ENCODE peak calls at places on chromosomes 7 and 10, in six cellular contexts. One of them, this sample, is unnamed.
A peak's percentile ranks its signal among the peaks of the same experiment; 100 is the strongest.

GRCh38 chr10:59830601-59831259 is 75.6 kb downstream of the CCDC6 start:
- DNase-seq in pancreas: no peak
- DNase-seq in lower leg skin: no peak
- DNase-seq in adrenal gland: peak; percentile 58
- DNase-seq in HL-60: peak; percentile 12
- DNase-seq in dorsolateral prefrontal cortex: peak; percentile 53
- DNase-seq in this sample: peak; percentile 63

GRCh38 chr7:91463330-91463729 is 199.1 kb downstream of the FZD1 start:
- DNase-seq in pancreas: no peak
- DNase-seq in lower leg skin: no peak
- DNase-seq in adrenal gland: no peak
- DNase-seq in HL-60: no peak
- DNase-seq in dorsolateral prefrontal cortex: no peak
- DNase-seq in this sample: no peak

GRCh38 chr10:114239117-114239993 is at the start of gene VWA2:
- DNase-seq in pancreas: peak; percentile 68
- DNase-seq in lower leg skin: no peak
- DNase-seq in adrenal gland: no peak
- DNase-seq in HL-60: no peak
- DNase-seq in dorsolateral prefrontal cortex: no peak
- DNase-seq in this sample: peak; percentile 36

GRCh38 chr10:70331486-70332268 is 47.9 kb upstream of the NPFFR1 start:
- DNase-seq in pancreas: peak; percentile 52
- DNase-seq in lower leg skin: peak; percentile 65
- DNase-seq in adrenal gland: peak; percentile 89
- DNase-seq in HL-60: peak; percentile 96
- DNase-seq in dorsolateral prefrontal cortex: peak; percentile 38
- DNase-seq in this sample: no peak

GRCh38 chr7:64870656-64871055 is 32.4 kb upstream of the ZNF273 start:
- DNase-seq in pancreas: no peak
- DNase-seq in lower leg skin: no peak
- DNase-seq in adrenal gland: no peak
- DNase-seq in HL-60: no peak
- DNase-seq in dorsolateral prefrontal cortex: no peak
- DNase-seq in this sample: no peak

GRCh38 chr10:99358101-99358500 is 28.9 kb downstream of the CNNM1 start:
- DNase-seq in pancreas: no peak
- DNase-seq in lower leg skin: no peak
- DNase-seq in adrenal gland: no peak
- DNase-seq in HL-60: no peak
- DNase-seq in dorsolateral prefrontal cortex: no peak
- DNase-seq in this sample: no peak

GRCh38 chr7:20290505-20291111 is 40.1 kb upstream of the ITGB8 start:
- DNase-seq in pancreas: no peak
- DNase-seq in lower leg skin: no peak
- DNase-seq in adrenal gland: no peak
- DNase-seq in HL-60: no peak
- DNase-seq in dorsolateral prefrontal cortex: no peak
- DNase-seq in this sample: no peak

GRCh38 chr10:51894752-51895151 is 195.4 kb upstream of the CSTF2T start:
- DNase-seq in pancreas: no peak
- DNase-seq in lower leg skin: no peak
- DNase-seq in adrenal gland: no peak
- DNase-seq in HL-60: no peak
- DNase-seq in dorsolateral prefrontal cortex: no peak
- DNase-seq in this sample: no peak

GRCh38 chr7:73423519-73424485 is 9.8 kb upstream of the FZD9 start:
- DNase-seq in pancreas: no peak
- DNase-seq in lower leg skin: no peak
- DNase-seq in adrenal gland: no peak
- DNase-seq in HL-60: no peak
- DNase-seq in dorsolateral prefrontal cortex: no peak
- DNase-seq in this sample: no peak

GRCh38 chr10:108801775-108802516 is 1121.4 kb downstream of the XPNPEP1 start:
- DNase-seq in pancreas: no peak
- DNase-seq in lower leg skin: no peak
- DNase-seq in adrenal gland: no peak
- DNase-seq in HL-60: no peak
- DNase-seq in dorsolateral prefrontal cortex: no peak
- DNase-seq in this sample: no peak

GRCh38 chr7:115533785-115534184 is 496.8 kb downstream of the TFEC start:
- DNase-seq in pancreas: no peak
- DNase-seq in lower leg skin: no peak
- DNase-seq in adrenal gland: no peak
- DNase-seq in HL-60: no peak
- DNase-seq in dorsolateral prefrontal cortex: no peak
- DNase-seq in this sample: no peak

GRCh38 chr7:77266162-77266807 is 66.7 kb upstream of the FGL2 start:
- DNase-seq in pancreas: no peak
- DNase-seq in lower leg skin: no peak
- DNase-seq in adrenal gland: no peak
- DNase-seq in HL-60: no peak
- DNase-seq in dorsolateral prefrontal cortex: no peak
- DNase-seq in this sample: no peak

GRCh38 chr10:8444630-8445029 is 390.1 kb downstream of the GATA3 start:
- DNase-seq in pancreas: no peak
- DNase-seq in lower leg skin: no peak
- DNase-seq in adrenal gland: no peak
- DNase-seq in HL-60: no peak
- DNase-seq in dorsolateral prefrontal cortex: no peak
- DNase-seq in this sample: peak; percentile 43

GRCh38 chr7:106346678-106347217 is 62.0 kb upstream of the NAMPT start:
- DNase-seq in pancreas: no peak
- DNase-seq in lower leg skin: peak; percentile 29
- DNase-seq in adrenal gland: peak; percentile 63
- DNase-seq in HL-60: peak; percentile 83
- DNase-seq in dorsolateral prefrontal cortex: no peak
- DNase-seq in this sample: no peak

GRCh38 chr10:49149881-49150280 is 16.1 kb upstream of the FAM170B start:
- DNase-seq in pancreas: no peak
- DNase-seq in lower leg skin: no peak
- DNase-seq in adrenal gland: no peak
- DNase-seq in HL-60: no peak
- DNase-seq in dorsolateral prefrontal cortex: no peak
- DNase-seq in this sample: no peak

GRCh38 chr7:30594055-30594539 is 581 bp upstream of the GARS1 start:
- DNase-seq in pancreas: peak; percentile 32
- DNase-seq in lower leg skin: peak; percentile 39
- DNase-seq in adrenal gland: peak; percentile 20
- DNase-seq in HL-60: peak; percentile 55
- DNase-seq in dorsolateral prefrontal cortex: peak; percentile 32
- DNase-seq in this sample: peak; percentile 32

GRCh38 chr7:133978502-133979295 is 148.4 kb upstream of the LRGUK start:
- DNase-seq in pancreas: no peak
- DNase-seq in lower leg skin: no peak
- DNase-seq in adrenal gland: no peak
- DNase-seq in HL-60: no peak
- DNase-seq in dorsolateral prefrontal cortex: no peak
- DNase-seq in this sample: no peak

GRCh38 chr10:121108051-121108450 is 256.9 kb downstream of the WDR11 start:
- DNase-seq in pancreas: no peak
- DNase-seq in lower leg skin: no peak
- DNase-seq in adrenal gland: no peak
- DNase-seq in HL-60: no peak
- DNase-seq in dorsolateral prefrontal cortex: no peak
- DNase-seq in this sample: no peak

DNA sequence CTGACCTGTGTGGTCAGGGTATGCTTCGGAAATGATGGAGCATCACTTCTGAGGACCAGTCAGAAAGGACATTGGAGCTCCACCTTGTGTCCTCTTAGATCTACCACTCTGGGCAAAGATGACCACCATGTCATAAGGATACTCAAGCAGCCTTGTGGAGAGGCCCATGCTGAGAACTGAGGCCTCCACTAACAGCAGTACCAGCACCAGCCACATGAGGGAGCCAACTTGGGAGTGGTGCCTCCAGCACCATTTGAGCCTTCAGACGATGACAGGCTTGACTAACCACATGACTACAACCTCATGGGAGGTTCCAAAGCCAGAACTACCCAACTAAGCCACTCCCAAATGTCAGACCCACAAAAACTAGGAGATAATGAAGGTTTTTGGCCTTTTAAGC is 116.0 kb downstream of the NPTX2 start:
- DNase-seq in pancreas: no peak
- DNase-seq in lower leg skin: no peak
- DNase-seq in adrenal gland: no peak
- DNase-seq in HL-60: peak; percentile 45
- DNase-seq in dorsolateral prefrontal cortex: no peak
- DNase-seq in this sample: peak; percentile 73
- TF ChIP-seq CTCF in pancreas: no peak
- TF ChIP-seq CTCF in lower leg skin: no peak
- TF ChIP-seq CTCF in adrenal gland: no peak
- TF ChIP-seq CTCF in HL-60: peak; percentile 64
- TF ChIP-seq CTCF in dorsolateral prefrontal cortex: no peak
- TF ChIP-seq CTCF in this sample: peak; percentile 75

GRCh38 chr10:132185601-132186487 is 904 bp upstream of the DPYSL4 start:
- DNase-seq in pancreas: peak; percentile 70
- DNase-seq in lower leg skin: no peak
- DNase-seq in adrenal gland: peak; percentile 45
- DNase-seq in HL-60: no peak
- DNase-seq in dorsolateral prefrontal cortex: no peak
- DNase-seq in this sample: peak; percentile 59

GRCh38 chr10:132188331-132188730 is 1.6 kb downstream of the DPYSL4 start:
- DNase-seq in pancreas: no peak
- DNase-seq in lower leg skin: no peak
- DNase-seq in adrenal gland: no peak
- DNase-seq in HL-60: no peak
- DNase-seq in dorsolateral prefrontal cortex: no peak
- DNase-seq in this sample: no peak

GRCh38 chr10:132184816-132185593 is 1.7 kb upstream of the DPYSL4 start:
- DNase-seq in pancreas: no peak
- DNase-seq in lower leg skin: no peak
- DNase-seq in adrenal gland: no peak
- DNase-seq in HL-60: no peak
- DNase-seq in dorsolateral prefrontal cortex: no peak
- DNase-seq in this sample: peak; percentile 17

GRCh38 chr10:132187421-132188138 is 832 bp downstream of the DPYSL4 start:
- DNase-seq in pancreas: peak; percentile 37
- DNase-seq in lower leg skin: no peak
- DNase-seq in adrenal gland: no peak
- DNase-seq in HL-60: no peak
- DNase-seq in dorsolateral prefrontal cortex: no peak
- DNase-seq in this sample: peak; percentile 63

GRCh38 chr10:132186488-132187413 is at the start of gene DPYSL4:
- DNase-seq in pancreas: peak; percentile 31
- DNase-seq in lower leg skin: no peak
- DNase-seq in adrenal gland: no peak
- DNase-seq in HL-60: no peak
- DNase-seq in dorsolateral prefrontal cortex: no peak
- DNase-seq in this sample: peak; percentile 53
- TF ChIP-seq CTCF in pancreas: no peak
- TF ChIP-seq CTCF in lower leg skin: no peak
- TF ChIP-seq CTCF in adrenal gland: no peak
- TF ChIP-seq CTCF in HL-60: no peak
- TF ChIP-seq CTCF in dorsolateral prefrontal cortex: no peak
- TF ChIP-seq CTCF in this sample: peak; percentile 5

GRCh38 chr7:35424869-35425495 is 171.1 kb upstream of the TBX20 start:
- DNase-seq in pancreas: peak; percentile 69
- DNase-seq in lower leg skin: no peak
- DNase-seq in adrenal gland: peak; percentile 47
- DNase-seq in HL-60: peak; percentile 6
- DNase-seq in dorsolateral prefrontal cortex: no peak
- DNase-seq in this sample: peak; percentile 67

GRCh38 chr7:35436452-35436851 is 182.6 kb upstream of the TBX20 start:
- DNase-seq in pancreas: no peak
- DNase-seq in lower leg skin: no peak
- DNase-seq in adrenal gland: no peak
- DNase-seq in HL-60: no peak
- DNase-seq in dorsolateral prefrontal cortex: no peak
- DNase-seq in this sample: no peak

GRCh38 chr7:35430547-35431153 is 176.8 kb upstream of the TBX20 start:
- DNase-seq in pancreas: no peak
- DNase-seq in lower leg skin: no peak
- DNase-seq in adrenal gland: no peak
- DNase-seq in HL-60: peak; percentile 4
- DNase-seq in dorsolateral prefrontal cortex: no peak
- DNase-seq in this sample: no peak
- TF ChIP-seq CTCF in pancreas: no peak
- TF ChIP-seq CTCF in lower leg skin: no peak
- TF ChIP-seq CTCF in adrenal gland: no peak
- TF ChIP-seq CTCF in HL-60: peak; percentile 29
- TF ChIP-seq CTCF in dorsolateral prefrontal cortex: no peak
- TF ChIP-seq CTCF in this sample: peak; percentile 38

GRCh38 chr7:7664344-7664743 is 23.8 kb downstream of the UMAD1 start:
- DNase-seq in pancreas: no peak
- DNase-seq in lower leg skin: no peak
- DNase-seq in adrenal gland: no peak
- DNase-seq in HL-60: no peak
- DNase-seq in dorsolateral prefrontal cortex: no peak
- DNase-seq in this sample: no peak

GRCh38 chr7:7662527-7662926 is 22.0 kb downstream of the UMAD1 start:
- DNase-seq in pancreas: no peak
- DNase-seq in lower leg skin: no peak
- DNase-seq in adrenal gland: no peak
- DNase-seq in HL-60: no peak
- DNase-seq in dorsolateral prefrontal cortex: no peak
- DNase-seq in this sample: peak; percentile 33

GRCh38 chr7:7668708-7669107 is 28.2 kb downstream of the UMAD1 start:
- DNase-seq in pancreas: no peak
- DNase-seq in lower leg skin: no peak
- DNase-seq in adrenal gland: no peak
- DNase-seq in HL-60: no peak
- DNase-seq in dorsolateral prefrontal cortex: no peak
- DNase-seq in this sample: no peak

GRCh38 chr7:7667187-7667586 is 26.6 kb downstream of the UMAD1 start:
- DNase-seq in pancreas: peak; percentile 56
- DNase-seq in lower leg skin: no peak
- DNase-seq in adrenal gland: no peak
- DNase-seq in HL-60: no peak
- DNase-seq in dorsolateral prefrontal cortex: no peak
- DNase-seq in this sample: no peak

DNA sequence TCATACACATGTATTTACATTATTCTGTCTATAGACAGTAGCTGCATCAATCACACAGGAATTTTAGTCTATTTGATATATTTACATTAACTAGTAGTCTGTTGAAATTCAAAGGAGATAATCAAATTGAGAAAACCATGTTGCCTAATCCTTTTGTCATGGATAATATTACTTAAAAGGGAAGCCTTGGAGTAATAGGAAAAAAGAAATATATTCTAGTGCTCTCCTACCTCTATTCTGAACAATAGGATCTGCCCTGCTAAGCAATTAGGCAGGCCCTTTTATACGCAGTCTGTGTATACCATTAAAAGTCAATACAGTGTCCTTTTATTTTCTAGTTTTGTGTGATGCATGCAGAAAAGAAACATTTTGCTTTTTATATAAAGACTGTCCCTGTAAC is 24.5 kb downstream of the UMAD1 start:
- DNase-seq in pancreas: no peak
- DNase-seq in lower leg skin: no peak
- DNase-seq in adrenal gland: no peak
- DNase-seq in HL-60: no peak
- DNase-seq in dorsolateral prefrontal cortex: no peak
- DNase-seq in this sample: no peak
- TF ChIP-seq CTCF in pancreas: no peak
- TF ChIP-seq CTCF in lower leg skin: no peak
- TF ChIP-seq CTCF in adrenal gland: no peak
- TF ChIP-seq CTCF in HL-60: no peak
- TF ChIP-seq CTCF in dorsolateral prefrontal cortex: no peak
- TF ChIP-seq CTCF in this sample: no peak

GRCh38 chr10:93608421-93608820 is 3.9 kb upstream of the PDE6C start:
- DNase-seq in pancreas: no peak
- DNase-seq in lower leg skin: no peak
- DNase-seq in adrenal gland: no peak
- DNase-seq in HL-60: no peak
- DNase-seq in dorsolateral prefrontal cortex: no peak
- DNase-seq in this sample: no peak
- TF ChIP-seq CTCF in pancreas: no peak
- TF ChIP-seq CTCF in lower leg skin: no peak
- TF ChIP-seq CTCF in adrenal gland: no peak
- TF ChIP-seq CTCF in HL-60: no peak
- TF ChIP-seq CTCF in dorsolateral prefrontal cortex: no peak
- TF ChIP-seq CTCF in this sample: no peak

This sample was measured in glutamatergic neuron.